ENCODE peak calls at places on chromosomes 1 and 21, in four cellular contexts. Q is K562, F is HL-60, M is GM12878. C is an unnamed sample.

GRCh38 chr1:231841616-231842344 is 215.2 kb downstream of the DISC1 start:
- DNase-seq in Q (no peak), M (no peak), F (no peak), C (no peak)

GRCh38 chr1:21192284-21192683 is 15.6 kb upstream of the EIF4G3 start:
- DNase-seq in F (no peak), M (no peak), Q (no peak), C (no peak)

GRCh38 chr1:219088778-219089557 is 84.7 kb upstream of the LYPLAL1 start:
- DNase-seq in Q (peak), M (peak), F (peak), C (no peak)

GRCh38 chr1:227316941-227317540 is 1.3 kb downstream of the CDC42BPA start:
- DNase-seq in Q (peak), F (no peak), M (no peak), C (no peak)

GRCh38 chr1:30702823-30703222 is 20.6 kb downstream of the MATN1 start:
- DNase-seq in F (no peak), M (no peak), Q (no peak), C (no peak)

GRCh38 chr1:102742426-102742825 is 365.9 kb downstream of the COL11A1 start:
- DNase-seq in Q (no peak), M (no peak), F (no peak), C (no peak)

GRCh38 chr1:26020941-26021646 is 481 bp upstream of the EXTL1 start:
- DNase-seq in F (no peak), Q (no peak), M (no peak), C (no peak)

GRCh38 chr1:32072622-32073386 is at the start of gene TMEM39B:
- DNase-seq in Q (peak), F (peak), M (peak), C (peak)

GRCh38 chr1:38431669-38432376 is 385.2 kb upstream of the POU3F1 start:
- DNase-seq in Q (no peak), M (no peak), F (no peak), C (no peak)

GRCh38 chr1:228364068-228364705 is 42.4 kb downstream of the TRIM11 start:
- DNase-seq in M (no peak), Q (no peak), F (no peak), C (no peak)

GRCh38 chr1:41679531-41679930 is 195.0 kb upstream of the EDN2 start:
- DNase-seq in Q (no peak), M (no peak), F (no peak), C (no peak)

GRCh38 chr21:44931501-44932365 is 8.1 kb upstream of the SLX9 start:
- DNase-seq in M (no peak), F (no peak), Q (no peak), C (no peak)

GRCh38 chr1:92484472-92485373 is 2.0 kb downstream of the GFI1 start:
- DNase-seq in Q (no peak), F (peak), M (no peak), C (peak)

GRCh38 chr1:177848577-177848976 is 121.3 kb downstream of the SEC16B start:
- DNase-seq in Q (no peak), F (no peak), M (no peak), C (no peak)

GRCh38 chr21:46542588-46543092 is 62.2 kb downstream of the S100B start:
- DNase-seq in M (no peak), F (no peak), Q (no peak), C (no peak)

GRCh38 chr1:233631810-233632375 is 18.0 kb downstream of the KCNK1 start:
- DNase-seq in Q (no peak), F (no peak), M (no peak), C (no peak)
- TF ChIP-seq SPI1 in Q (no peak), F (no peak), M (no peak), C (no peak)

GRCh38 chr1:47192458-47193384 is 2.9 kb upstream of the PDZK1IP1 start:
- DNase-seq in M (no peak), F (peak), Q (peak), C (peak)
- TF ChIP-seq POLR2AphosphoS5 in M (no peak), F (no peak), Q (no peak), C (no peak)

GRCh38 chr1:165383067-165383466 is 26.6 kb upstream of the LMX1A start:
- DNase-seq in Q (no peak), M (no peak), F (no peak), C (no peak)
- TF ChIP-seq SPI1 in Q (no peak), M (no peak), F (no peak), C (no peak)

GRCh38 chr1:119080586-119080985 is 59.9 kb downstream of the WARS2 start:
- DNase-seq in M (no peak), F (no peak), Q (no peak), C (no peak)
- TF ChIP-seq POLR2AphosphoS5 in M (no peak), F (no peak), Q (no peak), C (no peak)

GRCh38 chr1:16152521-16153087 is 3.3 kb downstream of the EPHA2 start:
- DNase-seq in M (no peak), Q (no peak), F (no peak), C (no peak)

GRCh38 chr1:16149702-16150488 is 6.0 kb downstream of the EPHA2 start:
- DNase-seq in Q (no peak), M (no peak), F (no peak), C (no peak)

GRCh38 chr1:16150508-16150907 is 5.4 kb downstream of the EPHA2 start:
- DNase-seq in F (no peak), Q (no peak), M (no peak), C (no peak)

GRCh38 chr1:16151985-16152384 is 3.9 kb downstream of the EPHA2 start:
- DNase-seq in Q (no peak), M (no peak), F (no peak), C (no peak)

DNA sequence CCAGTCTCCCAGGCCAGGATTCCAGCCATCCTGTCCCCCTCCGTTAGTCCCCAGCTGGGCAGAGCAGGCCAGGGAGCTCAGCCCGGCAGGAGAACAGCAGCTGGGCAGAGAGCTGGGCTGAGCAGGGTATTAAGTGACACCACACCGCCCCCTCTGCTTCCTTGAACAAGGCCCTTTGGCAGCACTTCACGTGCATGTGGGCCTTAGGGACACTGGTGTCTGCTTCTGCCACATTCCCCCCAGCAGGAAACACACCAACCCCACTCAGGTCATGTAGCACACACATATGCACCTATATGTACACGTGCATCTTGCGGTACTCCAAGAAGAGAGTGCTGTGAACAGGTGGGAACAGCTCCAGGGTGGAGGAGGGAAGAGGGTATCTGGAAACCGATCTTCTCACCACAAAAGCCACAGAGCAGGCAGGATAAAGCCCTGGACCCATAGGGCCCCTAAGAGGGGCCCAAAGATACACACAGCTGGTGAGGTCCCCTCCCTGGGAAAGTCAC is 4.6 kb downstream of the EPHA2 start:
- DNase-seq in F (peak), M (no peak), Q (peak), C (no peak)
- TF ChIP-seq SPI1 in F (no peak), M (no peak), Q (no peak), C (no peak)

GRCh38 chr1:8464987-8465386 is 147.1 kb downstream of the SLC45A1 start:
- DNase-seq in Q (no peak), M (no peak), F (no peak), C (no peak)
- TF ChIP-seq POLR2AphosphoS5 in Q (no peak), M (no peak), F (no peak), C (no peak)

C was measured in GM12891.